ENCODE peak calls at places on chromosomes 12 and 14, in eight cellular contexts. F is EH, M is NCI-H2171, T is MV-4-11, U is bronchial epithelial cell, X is skeletal muscle cell, Y is AG04450, K is mesenchymal stem cell. Q is an unnamed sample.

GRCh38 chr14:19851365-19851764 is 23.6 kb upstream of the OR4K2 start:
- DNase-seq in F (no peak), M (no peak), T (no peak), U (peak), X (no peak), Y (no peak), K (no peak), Q (no peak)

GRCh38 chr12:286531-287300 is 24.1 kb upstream of the SLC6A13 start:
- DNase-seq in F (no peak), M (no peak), T (no peak), U (no peak), X (no peak), Y (no peak), K (no peak), Q (no peak)

GRCh38 chr12:15522574-15523187 is 200.4 kb downstream of the PTPRO start:
- DNase-seq in F (peak), M (no peak), T (peak), U (peak), X (no peak), Y (no peak), K (peak), Q (no peak)

GRCh38 chr12:89671469-89671868 is 37.2 kb downstream of the ATP2B1 start:
- DNase-seq in F (peak), M (no peak), T (peak), U (no peak), X (peak), Y (no peak), K (peak), Q (no peak)

GRCh38 chr14:95619785-95620417 is 66.3 kb upstream of the TCL1B start:
- DNase-seq in F (no peak), M (no peak), T (no peak), U (no peak), X (no peak), Y (no peak), K (no peak), Q (no peak)

GRCh38 chr14:88045705-88046104 is 40.8 kb downstream of the GPR65 start:
- DNase-seq in F (no peak), M (no peak), T (peak), U (no peak), X (no peak), Y (no peak), K (no peak), Q (peak)

GRCh38 chr12:121590476-121591143 is 9.8 kb upstream of the KDM2B start:
- DNase-seq in F (peak), M (no peak), T (no peak), U (peak), X (no peak), Y (no peak), K (peak), Q (no peak)

GRCh38 chr14:96031691-96032090 is 7.5 kb upstream of the C14orf132 start:
- DNase-seq in F (no peak), M (no peak), T (no peak), U (no peak), X (no peak), Y (no peak), K (no peak), Q (no peak)

GRCh38 chr12:131923260-131923659 is 5.8 kb upstream of the PUS1 start:
- DNase-seq in F (no peak), M (no peak), T (no peak), U (no peak), X (no peak), Y (no peak), K (no peak), Q (peak)

GRCh38 chr14:23124337-23124954 is 5.4 kb upstream of the CEBPE start:
- DNase-seq in F (no peak), M (no peak), T (no peak), U (no peak), X (no peak), Y (no peak), K (no peak), Q (no peak)

GRCh38 chr12:116276433-116277216 is 868 bp downstream of the MED13L start:
- DNase-seq in F (peak), M (peak), T (peak), U (no peak), X (no peak), Y (no peak), K (peak), Q (peak)

GRCh38 chr12:101174576-101174975 is 35.5 kb downstream of the SLC5A8 start:
- DNase-seq in F (no peak), M (no peak), T (no peak), U (no peak), X (no peak), Y (no peak), K (no peak), Q (no peak)

GRCh38 chr12:121626853-121627623 is 708 bp downstream of the ORAI1 start:
- DNase-seq in F (peak), M (no peak), T (peak), U (peak), X (peak), Y (no peak), K (peak), Q (peak)

GRCh38 chr14:56422703-56423213 is 156.8 kb upstream of the TMEM260 start:
- DNase-seq in F (peak), M (peak), T (peak), U (peak), X (peak), Y (peak), K (peak), Q (peak)

GRCh38 chr14:50560929-50561280 is 960 bp downstream of the ATL1 start:
- DNase-seq in F (peak), M (peak), T (peak), U (peak), X (no peak), Y (peak), K (peak), Q (peak)

GRCh38 chr12:88558341-88558867 is 21.9 kb downstream of the KITLG start:
- DNase-seq in F (no peak), M (no peak), T (peak), U (no peak), X (no peak), Y (no peak), K (no peak), Q (no peak)

GRCh38 chr14:88842414-88842813 is 18.0 kb downstream of the TTC8 start:
- DNase-seq in F (peak), M (no peak), T (no peak), U (no peak), X (no peak), Y (no peak), K (no peak), Q (no peak)

GRCh38 chr12:14938301-14938700 is at the start of gene ERP27:
- DNase-seq in F (no peak), M (no peak), T (no peak), U (no peak), X (no peak), Y (no peak), K (no peak), Q (no peak)

GRCh38 chr12:115155665-115156645 is 472.0 kb upstream of the TBX3 start:
- DNase-seq in F (peak), M (no peak), T (no peak), U (peak), X (peak), Y (peak), K (peak), Q (no peak)

GRCh38 chr12:109994262-109995175 is 1.6 kb downstream of the GIT2 start:
- DNase-seq in F (no peak), M (no peak), T (peak), U (peak), X (no peak), Y (no peak), K (no peak), Q (no peak)

GRCh38 chr14:104968153-104968527 is 10.0 kb downstream of the AHNAK2 start:
- DNase-seq in F (peak), M (no peak), T (no peak), U (peak), X (no peak), Y (no peak), K (peak), Q (peak)

GRCh38 chr12:119902084-119902509 is 25.0 kb upstream of the CIT start:
- DNase-seq in F (peak), M (peak), T (peak), U (peak), X (peak), Y (peak), K (peak), Q (no peak)

GRCh38 chr12:44317651-44318126 is 481.8 kb downstream of the TMEM117 start:
- DNase-seq in F (peak), M (peak), T (peak), U (peak), X (no peak), Y (peak), K (peak), Q (no peak)

GRCh38 chr14:25298238-25298637 is 248.3 kb upstream of the STXBP6 start:
- DNase-seq in F (no peak), M (no peak), T (no peak), U (no peak), X (no peak), Y (no peak), K (no peak), Q (no peak)

GRCh38 chr14:32003585-32003984 is 73.5 kb upstream of the ARHGAP5 start:
- DNase-seq in F (no peak), M (no peak), T (no peak), U (no peak), X (no peak), Y (no peak), K (no peak), Q (no peak)

Q was measured in heart left ventricle.